ENCODE peak calls at places on chromosome 1, in nine cellular contexts. One of them, this sample, is unnamed.
A peak's percentile ranks its signal among the peaks of the same experiment; 100 is the strongest.

GRCh38 chr1:17295292-17295691 is 12.7 kb upstream of the PADI4 start:
- DNase-seq in gastrocnemius medialis: no peak
- DNase-seq in CD4-positive, CD25-positive, alpha-beta regulatory T cell: no peak
- DNase-seq in fibroblast of lung: no peak
- DNase-seq in cardiac muscle cell: no peak
- DNase-seq in K562: no peak
- DNase-seq in astrocyte: no peak
- DNase-seq in psoas muscle: no peak
- DNase-seq in uterus: no peak
- DNase-seq in this sample: no peak

GRCh38 chr1:85321237-85321964 is 45.0 kb upstream of the BCL10 start:
- DNase-seq in cardiac muscle cell: no peak
- DNase-seq in gastrocnemius medialis: no peak
- DNase-seq in uterus: no peak
- DNase-seq in psoas muscle: no peak
- DNase-seq in astrocyte: peak; percentile 79
- DNase-seq in CD4-positive, CD25-positive, alpha-beta regulatory T cell: no peak
- DNase-seq in fibroblast of lung: peak; percentile 83
- DNase-seq in K562: no peak
- DNase-seq in this sample: no peak

GRCh38 chr1:58784758-58785423 is 1.0 kb upstream of the JUN start:
- DNase-seq in cardiac muscle cell: peak; percentile 83
- DNase-seq in K562: peak; percentile 55
- DNase-seq in CD4-positive, CD25-positive, alpha-beta regulatory T cell: peak; percentile 80
- DNase-seq in psoas muscle: peak; percentile 89
- DNase-seq in astrocyte: peak; percentile 90
- DNase-seq in fibroblast of lung: peak; percentile 94
- DNase-seq in uterus: peak; percentile 89
- DNase-seq in gastrocnemius medialis: peak; percentile 78
- DNase-seq in this sample: peak; percentile 87

GRCh38 chr1:31531177-31532000 is 44.9 kb upstream of the TINAGL1 start:
- DNase-seq in psoas muscle: no peak
- DNase-seq in uterus: no peak
- DNase-seq in gastrocnemius medialis: no peak
- DNase-seq in CD4-positive, CD25-positive, alpha-beta regulatory T cell: no peak
- DNase-seq in fibroblast of lung: peak; percentile 80
- DNase-seq in K562: no peak
- DNase-seq in astrocyte: peak; percentile 76
- DNase-seq in cardiac muscle cell: no peak
- DNase-seq in this sample: no peak

GRCh38 chr1:247906504-247907047 is 11.2 kb downstream of the OR2W3 start:
- DNase-seq in gastrocnemius medialis: no peak
- DNase-seq in psoas muscle: no peak
- DNase-seq in K562: no peak
- DNase-seq in fibroblast of lung: peak; percentile 45
- DNase-seq in astrocyte: peak; percentile 28
- DNase-seq in uterus: no peak
- DNase-seq in CD4-positive, CD25-positive, alpha-beta regulatory T cell: no peak
- DNase-seq in cardiac muscle cell: no peak
- DNase-seq in this sample: peak; percentile 17

GRCh38 chr1:214404154-214404553 is 123.2 kb downstream of the SMYD2 start:
- DNase-seq in CD4-positive, CD25-positive, alpha-beta regulatory T cell: no peak
- DNase-seq in fibroblast of lung: peak; percentile 93
- DNase-seq in astrocyte: peak; percentile 91
- DNase-seq in uterus: no peak
- DNase-seq in gastrocnemius medialis: no peak
- DNase-seq in K562: no peak
- DNase-seq in cardiac muscle cell: no peak
- DNase-seq in psoas muscle: no peak
- DNase-seq in this sample: no peak

GRCh38 chr1:27292111-27292510 is 29.9 kb upstream of the TMEM222 start:
- DNase-seq in astrocyte: peak; percentile 27
- DNase-seq in psoas muscle: no peak
- DNase-seq in K562: no peak
- DNase-seq in uterus: no peak
- DNase-seq in gastrocnemius medialis: no peak
- DNase-seq in CD4-positive, CD25-positive, alpha-beta regulatory T cell: no peak
- DNase-seq in fibroblast of lung: peak; percentile 40
- DNase-seq in cardiac muscle cell: peak; percentile 83
- DNase-seq in this sample: no peak

GRCh38 chr1:8705104-8705503 is 112.3 kb downstream of the RERE start:
- DNase-seq in uterus: no peak
- DNase-seq in astrocyte: no peak
- DNase-seq in gastrocnemius medialis: no peak
- DNase-seq in psoas muscle: no peak
- DNase-seq in CD4-positive, CD25-positive, alpha-beta regulatory T cell: no peak
- DNase-seq in K562: no peak
- DNase-seq in fibroblast of lung: no peak
- DNase-seq in cardiac muscle cell: no peak
- DNase-seq in this sample: no peak

GRCh38 chr1:26285366-26286063 is 5.6 kb downstream of the SH3BGRL3 start:
- DNase-seq in gastrocnemius medialis: no peak
- DNase-seq in fibroblast of lung: no peak
- DNase-seq in psoas muscle: peak; percentile 66
- DNase-seq in uterus: no peak
- DNase-seq in astrocyte: no peak
- DNase-seq in K562: peak; percentile 67
- DNase-seq in CD4-positive, CD25-positive, alpha-beta regulatory T cell: peak; percentile 28
- DNase-seq in cardiac muscle cell: peak; percentile 52
- DNase-seq in this sample: no peak

GRCh38 chr1:203504400-203505250 is 10.7 kb downstream of the OPTC start:
- DNase-seq in gastrocnemius medialis: peak; percentile 60
- DNase-seq in fibroblast of lung: peak; percentile 68
- DNase-seq in astrocyte: peak; percentile 41
- DNase-seq in uterus: peak; percentile 87
- DNase-seq in CD4-positive, CD25-positive, alpha-beta regulatory T cell: peak; percentile 54
- DNase-seq in psoas muscle: peak; percentile 82
- DNase-seq in K562: peak; percentile 88
- DNase-seq in cardiac muscle cell: peak; percentile 90
- DNase-seq in this sample: peak; percentile 63

GRCh38 chr1:228978486-228979324 is 243.4 kb downstream of the RHOU start:
- DNase-seq in uterus: peak; percentile 61
- DNase-seq in astrocyte: no peak
- DNase-seq in fibroblast of lung: no peak
- DNase-seq in K562: no peak
- DNase-seq in cardiac muscle cell: no peak
- DNase-seq in CD4-positive, CD25-positive, alpha-beta regulatory T cell: no peak
- DNase-seq in gastrocnemius medialis: no peak
- DNase-seq in psoas muscle: peak; percentile 35
- DNase-seq in this sample: no peak

GRCh38 chr1:230286166-230286889 is 139.8 kb downstream of the PGBD5 start:
- DNase-seq in gastrocnemius medialis: no peak
- DNase-seq in astrocyte: no peak
- DNase-seq in psoas muscle: no peak
- DNase-seq in uterus: no peak
- DNase-seq in fibroblast of lung: no peak
- DNase-seq in CD4-positive, CD25-positive, alpha-beta regulatory T cell: no peak
- DNase-seq in K562: no peak
- DNase-seq in cardiac muscle cell: no peak
- DNase-seq in this sample: no peak

GRCh38 chr1:93604411-93604810 is 77.2 kb downstream of the BCAR3 start:
- DNase-seq in fibroblast of lung: no peak
- DNase-seq in astrocyte: no peak
- DNase-seq in psoas muscle: no peak
- DNase-seq in gastrocnemius medialis: no peak
- DNase-seq in CD4-positive, CD25-positive, alpha-beta regulatory T cell: no peak
- DNase-seq in cardiac muscle cell: no peak
- DNase-seq in uterus: no peak
- DNase-seq in K562: no peak
- DNase-seq in this sample: no peak

GRCh38 chr1:59422921-59423575 is 126.2 kb downstream of the FGGY start:
- DNase-seq in cardiac muscle cell: peak; percentile 21
- DNase-seq in fibroblast of lung: no peak
- DNase-seq in psoas muscle: peak; percentile 74
- DNase-seq in astrocyte: peak; percentile 11
- DNase-seq in CD4-positive, CD25-positive, alpha-beta regulatory T cell: no peak
- DNase-seq in uterus: peak; percentile 54
- DNase-seq in K562: no peak
- DNase-seq in gastrocnemius medialis: peak; percentile 60
- DNase-seq in this sample: no peak

GRCh38 chr1:237038211-237038610 is 3.8 kb upstream of the RYR2 start:
- DNase-seq in K562: no peak
- DNase-seq in cardiac muscle cell: no peak
- DNase-seq in astrocyte: no peak
- DNase-seq in uterus: no peak
- DNase-seq in gastrocnemius medialis: no peak
- DNase-seq in fibroblast of lung: no peak
- DNase-seq in CD4-positive, CD25-positive, alpha-beta regulatory T cell: no peak
- DNase-seq in psoas muscle: no peak
- DNase-seq in this sample: no peak

GRCh38 chr1:211548321-211549091 is 30.5 kb downstream of the SLC30A1 start:
- DNase-seq in fibroblast of lung: no peak
- DNase-seq in cardiac muscle cell: peak; percentile 30
- DNase-seq in K562: peak; percentile 80
- DNase-seq in CD4-positive, CD25-positive, alpha-beta regulatory T cell: no peak
- DNase-seq in astrocyte: no peak
- DNase-seq in gastrocnemius medialis: no peak
- DNase-seq in uterus: no peak
- DNase-seq in psoas muscle: no peak
- DNase-seq in this sample: no peak

GRCh38 chr1:151098126-151098525 is 27.6 kb downstream of the GABPB2 start:
- DNase-seq in CD4-positive, CD25-positive, alpha-beta regulatory T cell: no peak
- DNase-seq in K562: no peak
- DNase-seq in fibroblast of lung: no peak
- DNase-seq in gastrocnemius medialis: no peak
- DNase-seq in uterus: no peak
- DNase-seq in astrocyte: no peak
- DNase-seq in cardiac muscle cell: no peak
- DNase-seq in psoas muscle: no peak
- DNase-seq in this sample: no peak

GRCh38 chr1:55277377-55278130 is 62.4 kb upstream of the USP24 start:
- DNase-seq in K562: peak; percentile 80
- DNase-seq in astrocyte: peak; percentile 50
- DNase-seq in CD4-positive, CD25-positive, alpha-beta regulatory T cell: peak; percentile 54
- DNase-seq in psoas muscle: peak; percentile 79
- DNase-seq in fibroblast of lung: peak; percentile 65
- DNase-seq in gastrocnemius medialis: peak; percentile 66
- DNase-seq in cardiac muscle cell: peak; percentile 85
- DNase-seq in uterus: peak; percentile 77
- DNase-seq in this sample: peak; percentile 66

DNA sequence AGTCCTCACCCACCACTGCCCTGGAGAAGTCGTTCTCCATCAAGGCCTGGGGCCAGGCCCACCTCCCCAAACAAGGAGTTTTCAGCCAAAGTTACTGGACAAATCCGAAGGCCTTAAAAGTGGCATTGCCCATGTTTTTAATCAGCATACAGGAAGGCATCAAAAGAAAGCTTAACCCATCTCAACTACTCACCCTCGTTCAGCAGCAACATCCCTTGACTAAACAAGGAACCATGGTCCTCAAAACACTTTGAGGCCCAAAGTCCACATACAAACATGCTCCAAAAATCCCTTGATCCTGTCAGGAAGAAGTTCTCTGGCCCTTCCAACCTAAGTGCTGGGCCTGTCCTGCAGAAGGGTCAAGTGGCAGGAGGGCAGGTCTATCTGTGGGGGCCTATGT is 1.6 kb downstream of the CAPZB start:
- DNase-seq in uterus: no peak
- DNase-seq in fibroblast of lung: no peak
- DNase-seq in gastrocnemius medialis: no peak
- DNase-seq in K562: no peak
- DNase-seq in psoas muscle: no peak
- DNase-seq in cardiac muscle cell: no peak
- DNase-seq in CD4-positive, CD25-positive, alpha-beta regulatory T cell: no peak
- DNase-seq in astrocyte: no peak
- DNase-seq in this sample: no peak
- H3K4me1 ChIP-seq in uterus: peaks cover 47% of the 10 kb centered on the region
- H3K4me1 ChIP-seq in fibroblast of lung: peaks cover 20% of the 10 kb centered on the region
- H3K4me1 ChIP-seq in gastrocnemius medialis: peaks cover 71% of the 10 kb centered on the region
- H3K4me1 ChIP-seq in K562: peaks cover 49% of the 10 kb centered on the region
- H3K4me1 ChIP-seq in psoas muscle: peaks cover 71% of the 10 kb centered on the region
- H3K4me1 ChIP-seq in cardiac muscle cell: peaks cover 44% of the 10 kb centered on the region
- H3K4me1 ChIP-seq in CD4-positive, CD25-positive, alpha-beta regulatory T cell: peaks cover 79% of the 10 kb centered on the region
- H3K4me1 ChIP-seq in astrocyte: peaks cover 35% of the 10 kb centered on the region
- H3K4me1 ChIP-seq in this sample: peaks cover 81% of the 10 kb centered on the region

DNA sequence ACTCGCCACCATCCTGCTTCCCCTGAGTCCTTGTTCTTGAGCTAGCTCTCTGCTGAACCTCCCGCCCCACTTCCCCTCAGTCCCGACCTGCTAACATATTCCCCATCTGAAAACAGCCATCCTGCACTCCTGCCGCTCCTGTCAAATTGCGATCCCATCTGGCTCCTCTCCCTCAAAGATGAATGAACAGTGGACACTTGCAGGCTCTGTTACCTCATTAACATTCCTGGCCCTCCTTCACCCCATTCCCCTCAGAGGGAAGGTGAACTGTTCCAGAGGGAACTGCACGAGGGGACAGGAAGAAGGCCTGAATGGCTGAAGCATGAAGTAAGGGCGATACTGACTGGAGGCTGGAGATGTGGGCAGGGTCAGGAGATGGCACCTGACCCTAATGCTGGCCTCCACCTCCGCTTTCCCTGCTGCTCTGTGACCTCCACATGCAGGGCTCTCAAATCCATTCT is 7.5 kb upstream of the CELSR2 start:
- DNase-seq in cardiac muscle cell: no peak
- DNase-seq in K562: no peak
- DNase-seq in uterus: no peak
- DNase-seq in gastrocnemius medialis: no peak
- DNase-seq in fibroblast of lung: no peak
- DNase-seq in CD4-positive, CD25-positive, alpha-beta regulatory T cell: no peak
- DNase-seq in psoas muscle: no peak
- DNase-seq in astrocyte: no peak
- DNase-seq in this sample: no peak
- H3K4me3 ChIP-seq in cardiac muscle cell: no peak overlapping the region
- H3K4me3 ChIP-seq in K562: no peak overlapping the region
- H3K4me3 ChIP-seq in uterus: no peak overlapping the region
- H3K4me3 ChIP-seq in gastrocnemius medialis: no peak overlapping the region
- H3K4me3 ChIP-seq in fibroblast of lung: no peak overlapping the region
- H3K4me3 ChIP-seq in CD4-positive, CD25-positive, alpha-beta regulatory T cell: no peak overlapping the region
- H3K4me3 ChIP-seq in psoas muscle: no peak overlapping the region
- H3K4me3 ChIP-seq in astrocyte: no peak overlapping the region
- H3K4me3 ChIP-seq in this sample: no peak overlapping the region

GRCh38 chr1:226370144-226370923 is 37.6 kb downstream of the PARP1 start:
- DNase-seq in fibroblast of lung: no peak
- DNase-seq in K562: no peak
- DNase-seq in CD4-positive, CD25-positive, alpha-beta regulatory T cell: no peak
- DNase-seq in gastrocnemius medialis: no peak
- DNase-seq in psoas muscle: no peak
- DNase-seq in cardiac muscle cell: no peak
- DNase-seq in uterus: no peak
- DNase-seq in astrocyte: no peak
- DNase-seq in this sample: no peak
- H3K4me1 ChIP-seq in fibroblast of lung: no peaks in the 10 kb centered on the region
- H3K4me1 ChIP-seq in K562: no peaks in the 10 kb centered on the region
- H3K4me1 ChIP-seq in CD4-positive, CD25-positive, alpha-beta regulatory T cell: no peaks in the 10 kb centered on the region
- H3K4me1 ChIP-seq in gastrocnemius medialis: peaks cover 16% of the 10 kb centered on the region
- H3K4me1 ChIP-seq in psoas muscle: peaks cover 17% of the 10 kb centered on the region
- H3K4me1 ChIP-seq in cardiac muscle cell: peaks cover 1% of the 10 kb centered on the region
- H3K4me1 ChIP-seq in uterus: no peaks in the 10 kb centered on the region
- H3K4me1 ChIP-seq in astrocyte: peaks cover 14% of the 10 kb centered on the region
- H3K4me1 ChIP-seq in this sample: no peaks in the 10 kb centered on the region

DNA sequence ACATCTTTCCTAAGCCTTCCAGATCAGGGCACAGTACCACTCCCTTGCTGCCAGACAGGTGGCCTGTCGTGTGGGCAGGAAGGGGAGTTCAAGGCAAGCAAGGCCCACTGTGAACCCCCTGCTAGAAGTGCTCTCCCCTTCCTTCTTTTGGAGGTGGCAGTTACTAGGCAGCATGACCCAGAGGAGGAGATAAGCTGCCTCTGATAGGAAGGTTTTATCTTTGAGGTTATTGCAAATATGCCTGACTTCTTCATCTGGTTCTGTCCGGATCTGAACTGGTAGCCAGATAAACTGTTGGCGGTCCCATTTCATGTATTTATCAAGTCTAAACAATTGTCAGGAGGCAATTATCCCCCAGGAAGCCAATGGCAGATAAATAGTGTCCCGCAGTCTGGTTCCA is 198.2 kb upstream of the LMO4 start:
- DNase-seq in CD4-positive, CD25-positive, alpha-beta regulatory T cell: no peak
- DNase-seq in K562: no peak
- DNase-seq in cardiac muscle cell: no peak
- DNase-seq in astrocyte: no peak
- DNase-seq in gastrocnemius medialis: no peak
- DNase-seq in fibroblast of lung: no peak
- DNase-seq in psoas muscle: no peak
- DNase-seq in uterus: no peak
- DNase-seq in this sample: no peak
- H3K4me3 ChIP-seq in CD4-positive, CD25-positive, alpha-beta regulatory T cell: no peak overlapping the region
- H3K4me3 ChIP-seq in K562: no peak overlapping the region
- H3K4me3 ChIP-seq in cardiac muscle cell: no peak overlapping the region
- H3K4me3 ChIP-seq in astrocyte: no peak overlapping the region
- H3K4me3 ChIP-seq in gastrocnemius medialis: no peak overlapping the region
- H3K4me3 ChIP-seq in fibroblast of lung: no peak overlapping the region
- H3K4me3 ChIP-seq in psoas muscle: peak overlapping the region; percentile 31
- H3K4me3 ChIP-seq in uterus: no peak overlapping the region
- H3K4me3 ChIP-seq in this sample: no peak overlapping the region

This sample was measured in CD4-positive, alpha-beta memory T cell.